ENCODE peak calls at places on chromosome 9, in seven cellular contexts. K is T-helper 1 cell; I is T1000; Y is colonic mucosa; A is left cardiac atrium; G is activated CD8-positive, alpha-beta memory T cell treated with anti-CD3 and anti-CD28 coated beads for 1 hour; X is kidney epithelial cell. W is an unnamed sample.
A peak's percentile ranks its signal among the peaks of the same experiment; 100 is the strongest.

GRCh38 chr9:69611221-69611620 is 61.0 kb downstream of the APBA1 start:
- DNase-seq in K (no peak), I (no peak), Y (no peak), A (no peak), G (no peak), X (no peak), W (no peak)

GRCh38 chr9:127929044-127929979 is 1.3 kb downstream of the PIP5KL1 start:
- DNase-seq in K (no peak), I (no peak), Y (no peak), A (no peak), G (no peak), X (no peak), W (no peak)

GRCh38 chr9:126695186-126696090 is 81.7 kb downstream of the LMX1B start:
- DNase-seq in K (no peak), I (no peak), Y (no peak), A (peak; percentile 13), G (no peak), X (no peak), W (no peak)

GRCh38 chr9:87850405-87850804 is 32.3 kb upstream of the SPATA31E1 start:
- DNase-seq in K (no peak), I (peak; percentile 56), Y (no peak), A (no peak), G (no peak), X (no peak), W (no peak)

GRCh38 chr9:134474058-134474370 is 147.8 kb downstream of the RXRA start:
- DNase-seq in K (no peak), I (no peak), Y (no peak), A (peak; percentile 61), G (no peak), X (no peak), W (no peak)

GRCh38 chr9:31674264-31674663 is 710.2 kb upstream of the ACO1 start:
- DNase-seq in K (no peak), I (no peak), Y (no peak), A (no peak), G (no peak), X (no peak), W (no peak)

GRCh38 chr9:129798973-129799372 is 4.0 kb upstream of the TOR1B start:
- DNase-seq in K (no peak), I (no peak), Y (no peak), A (no peak), G (no peak), X (no peak), W (no peak)

GRCh38 chr9:77170991-77171699 is 6.2 kb upstream of the VPS13A start:
- DNase-seq in K (no peak), I (no peak), Y (peak; percentile 34), A (no peak), G (no peak), X (no peak), W (no peak)

GRCh38 chr9:132412089-132412488 is 2.1 kb downstream of the CFAP77 start:
- DNase-seq in K (no peak), I (no peak), Y (no peak), A (no peak), G (no peak), X (no peak), W (no peak)

GRCh38 chr9:137387034-137387890 is 35.7 kb downstream of the EXD3 start:
- DNase-seq in K (no peak), I (no peak), Y (no peak), A (peak; percentile 45), G (no peak), X (no peak), W (peak; percentile 39)

GRCh38 chr9:116383956-116384355 is 230.4 kb downstream of the PAPPA start:
- DNase-seq in K (no peak), I (no peak), Y (no peak), A (no peak), G (no peak), X (no peak), W (no peak)

GRCh38 chr9:546797-547223 is 294.7 kb upstream of the DMRT1 start:
- DNase-seq in K (no peak), I (no peak), Y (no peak), A (no peak), G (no peak), X (no peak), W (no peak)

GRCh38 chr9:79012561-79012960 is 559.2 kb upstream of the TLE4 start:
- DNase-seq in K (no peak), I (no peak), Y (no peak), A (no peak), G (no peak), X (no peak), W (no peak)

GRCh38 chr9:103789686-103790085 is 304.4 kb upstream of the SMC2 start:
- DNase-seq in K (no peak), I (no peak), Y (no peak), A (no peak), G (no peak), X (no peak), W (no peak)

GRCh38 chr9:123465304-123465703 is 109.3 kb downstream of the CRB2 start:
- DNase-seq in K (no peak), I (no peak), Y (peak; percentile 53), A (no peak), G (no peak), X (no peak), W (no peak)

GRCh38 chr9:78682206-78682605 is 385.3 kb downstream of the PSAT1 start:
- DNase-seq in K (no peak), I (no peak), Y (no peak), A (no peak), G (no peak), X (no peak), W (no peak)

GRCh38 chr9:100285601-100286000 is 67.1 kb downstream of the TEX10 start:
- DNase-seq in K (no peak), I (no peak), Y (no peak), A (no peak), G (no peak), X (no peak), W (no peak)

GRCh38 chr9:18743976-18744375 is 270.0 kb downstream of the ADAMTSL1 start:
- DNase-seq in K (no peak), I (no peak), Y (no peak), A (no peak), G (no peak), X (no peak), W (no peak)

GRCh38 chr9:118643118-118643517 is 726.1 kb downstream of the BRINP1 start:
- DNase-seq in K (no peak), I (peak; percentile 72), Y (no peak), A (no peak), G (no peak), X (peak; percentile 92), W (no peak)

GRCh38 chr9:103755441-103755840 is 338.7 kb upstream of the SMC2 start:
- DNase-seq in K (no peak), I (no peak), Y (no peak), A (no peak), G (no peak), X (no peak), W (no peak)

GRCh38 chr9:71690058-71690691 is 78.1 kb downstream of the CEMIP2 start:
- DNase-seq in K (no peak), I (no peak), Y (no peak), A (no peak), G (no peak), X (no peak), W (no peak)

GRCh38 chr9:78235296-78235770 is 542 bp upstream of the CEP78 start:
- DNase-seq in K (no peak), I (no peak), Y (no peak), A (no peak), G (no peak), X (no peak), W (no peak)

GRCh38 chr9:113616716-113617496 is 153.4 kb downstream of the RGS3 start:
- DNase-seq in K (no peak), I (no peak), Y (no peak), A (no peak), G (no peak), X (no peak), W (no peak)

GRCh38 chr9:113492343-113493079 is 29.0 kb downstream of the RGS3 start:
- DNase-seq in K (no peak), I (no peak), Y (no peak), A (peak; percentile 69), G (no peak), X (no peak), W (no peak)

GRCh38 chr9:121331549-121331948 is 38.5 kb downstream of the STOM start:
- DNase-seq in K (no peak), I (no peak), Y (no peak), A (no peak), G (no peak), X (no peak), W (no peak)

GRCh38 chr9:13395086-13395485 is 115.6 kb upstream of the MPDZ start:
- DNase-seq in K (no peak), I (no peak), Y (no peak), A (no peak), G (no peak), X (no peak), W (no peak)

W was measured in naive thymus-derived CD8-positive, alpha-beta T cell.